ENCODE peak calls at places on chromosomes 5 and 9, in six cellular contexts. O is PC-3, P is left ventricle myocardium inferior, G is testis, X is BE2C, U is PC-9. W is an unnamed sample.

GRCh38 chr5:50325237-50325832 is 115.8 kb downstream of the EMB start:
- DNase-seq in U (no peak), X (no peak), O (peak; percentile 48), P (no peak), G (no peak), W (peak; percentile 39)

GRCh38 chr9:114538241-114538640 is 33.0 kb upstream of the WHRN start:
- DNase-seq in G (peak; percentile 39), O (peak; percentile 15), U (no peak), P (no peak), X (no peak), W (peak; percentile 64)

GRCh38 chr9:93304574-93305496 is 120.9 kb downstream of the WNK2 start:
- DNase-seq in O (peak; percentile 50), G (peak; percentile 88), P (peak; percentile 50), U (peak; percentile 64), X (peak; percentile 76), W (peak; percentile 24)

GRCh38 chr9:89999534-90000370 is 394.9 kb downstream of the GADD45G start:
- DNase-seq in G (peak; percentile 90), O (peak; percentile 35), X (no peak), U (no peak), P (peak; percentile 79), W (peak; percentile 50)

GRCh38 chr5:128315671-128316070 is 222.4 kb downstream of the FBN2 start:
- DNase-seq in O (peak; percentile 16), X (no peak), G (no peak), U (no peak), P (no peak), W (peak; percentile 68)

GRCh38 chr5:140344683-140345423 is 1.6 kb downstream of the HBEGF start:
- DNase-seq in U (peak; percentile 51), X (no peak), P (no peak), G (no peak), O (peak; percentile 83), W (peak; percentile 81)

GRCh38 chr5:96702503-96703383 is 40.6 kb downstream of the CAST start:
- DNase-seq in O (no peak), G (peak; percentile 97), U (peak; percentile 89), P (peak; percentile 96), X (peak; percentile 94), W (peak; percentile 92)

GRCh38 chr9:88694625-88695024 is 159.6 kb downstream of the NXNL2 start:
- DNase-seq in U (no peak), X (no peak), P (peak; percentile 31), O (no peak), G (no peak), W (no peak)

GRCh38 chr5:9498541-9499497 is 47.1 kb downstream of the SEMA5A start:
- DNase-seq in P (no peak), G (no peak), O (peak; percentile 94), X (peak; percentile 23), U (no peak), W (peak; percentile 50)

GRCh38 chr5:107672212-107673105 is 1.7 kb upstream of the EFNA5 start:
- DNase-seq in G (peak; percentile 80), O (peak; percentile 96), P (peak; percentile 73), U (peak; percentile 88), X (peak; percentile 95), W (peak; percentile 97)

GRCh38 chr9:113901196-113901818 is 25.2 kb downstream of the ZNF618 start:
- DNase-seq in X (no peak), P (no peak), G (no peak), U (no peak), O (no peak), W (no peak)

GRCh38 chr9:17280350-17281012 is 145.6 kb downstream of the CNTLN start:
- DNase-seq in G (no peak), O (no peak), U (no peak), X (no peak), P (no peak), W (no peak)

GRCh38 chr5:135279328-135279727 is 119.7 kb downstream of the MACROH2A1 start:
- DNase-seq in G (no peak), X (no peak), P (no peak), O (no peak), U (no peak), W (no peak)

GRCh38 chr5:120240716-120241115 is 223.4 kb upstream of the PRR16 start:
- DNase-seq in P (no peak), U (no peak), G (no peak), X (no peak), O (no peak), W (no peak)

GRCh38 chr5:35125746-35126145 is 78.0 kb upstream of the AGXT2 start:
- DNase-seq in G (no peak), P (no peak), X (no peak), O (no peak), U (no peak), W (no peak)

GRCh38 chr5:133605323-133605722 is 7.0 kb downstream of the FSTL4 start:
- DNase-seq in O (no peak), X (peak; percentile 65), P (no peak), G (no peak), U (no peak), W (no peak)

GRCh38 chr9:81150016-81150625 is 539.2 kb downstream of the TLE1 start:
- DNase-seq in P (no peak), O (peak; percentile 62), G (no peak), X (no peak), U (no peak), W (peak; percentile 5)

GRCh38 chr9:107782381-107782780 is 292.8 kb upstream of the KLF4 start:
- DNase-seq in P (no peak), U (no peak), G (no peak), X (no peak), O (no peak), W (no peak)

GRCh38 chr9:129281506-129282145 is 103.6 kb upstream of the IER5L start:
- DNase-seq in U (no peak), O (no peak), G (peak; percentile 3), P (no peak), X (no peak), W (no peak)

GRCh38 chr5:58294598-58295298 is 165.1 kb downstream of the PLK2 start:
- DNase-seq in O (peak; percentile 57), X (no peak), G (no peak), P (no peak), U (no peak), W (peak; percentile 88)

GRCh38 chr9:122821278-122821952 is 7.0 kb downstream of the PDCL start:
- DNase-seq in O (no peak), U (no peak), P (peak; percentile 27), X (no peak), G (peak; percentile 64), W (no peak)

GRCh38 chr5:95261369-95262175 is 23.3 kb downstream of the MCTP1 start:
- DNase-seq in O (peak; percentile 50), G (peak; percentile 32), X (peak; percentile 17), U (peak; percentile 17), P (no peak), W (peak; percentile 33)

GRCh38 chr5:132227485-132228240 is at the start of gene P4HA2:
- DNase-seq in U (peak; percentile 85), X (peak; percentile 80), O (peak; percentile 79), G (peak; percentile 84), P (peak; percentile 87), W (peak; percentile 61)
- TF ChIP-seq CTCF in U (no peak), X (no peak), O (peak; percentile 16), G (no peak), P (peak; percentile 52), W (peak; percentile 26)

DNA sequence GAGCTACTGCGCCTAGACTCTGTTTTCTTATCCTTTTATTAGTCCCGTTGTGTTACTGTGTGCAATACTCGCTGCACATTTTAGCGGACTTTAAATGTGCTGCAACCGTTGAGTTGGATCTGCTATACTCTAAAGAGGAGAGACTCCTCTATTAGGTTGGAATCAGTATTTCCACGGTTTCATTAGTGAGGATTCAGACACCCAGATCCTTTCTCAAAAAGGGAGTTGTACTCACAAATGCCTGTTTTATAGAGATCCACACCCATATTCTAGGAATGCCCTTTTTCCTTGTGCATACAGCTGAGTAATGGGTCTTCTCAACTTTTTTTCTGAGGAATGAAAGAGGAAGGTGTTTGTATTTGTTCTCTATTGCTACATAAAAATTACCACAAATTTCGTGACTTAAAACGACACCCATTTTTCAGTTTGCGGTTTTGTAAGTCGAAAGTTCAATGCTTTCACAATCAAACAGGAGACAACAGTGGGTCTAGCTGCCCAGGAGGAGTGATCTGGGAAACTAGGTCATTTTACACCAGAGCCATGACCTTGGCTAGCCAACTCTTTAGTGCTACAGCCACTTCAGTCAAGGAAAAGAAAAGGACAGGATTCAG is 52.8 kb upstream of the SLC44A1 start:
- DNase-seq in X (no peak), P (no peak), O (peak; percentile 87), U (peak; percentile 9), G (no peak), W (peak; percentile 46)
- H3K4me3 ChIP-seq in X (no peak overlapping the region), P (no peak overlapping the region), O (peak overlapping the region; percentile 11), U (no peak overlapping the region), G (no peak overlapping the region), W (no peak overlapping the region)

GRCh38 chr5:105504-106080 is 13.6 kb downstream of the PLEKHG4B start:
- DNase-seq in O (no peak), U (no peak), P (no peak), X (no peak), G (no peak), W (no peak)

GRCh38 chr5:104778-105296 is 12.9 kb downstream of the PLEKHG4B start:
- DNase-seq in G (no peak), P (no peak), X (no peak), O (no peak), U (no peak), W (no peak)

GRCh38 chr5:109826-110225 is 17.9 kb downstream of the PLEKHG4B start:
- DNase-seq in P (no peak), X (no peak), U (no peak), O (no peak), G (no peak), W (no peak)

GRCh38 chr5:106587-106986 is 14.6 kb downstream of the PLEKHG4B start:
- DNase-seq in P (no peak), X (no peak), O (no peak), G (no peak), U (no peak), W (no peak)

DNA sequence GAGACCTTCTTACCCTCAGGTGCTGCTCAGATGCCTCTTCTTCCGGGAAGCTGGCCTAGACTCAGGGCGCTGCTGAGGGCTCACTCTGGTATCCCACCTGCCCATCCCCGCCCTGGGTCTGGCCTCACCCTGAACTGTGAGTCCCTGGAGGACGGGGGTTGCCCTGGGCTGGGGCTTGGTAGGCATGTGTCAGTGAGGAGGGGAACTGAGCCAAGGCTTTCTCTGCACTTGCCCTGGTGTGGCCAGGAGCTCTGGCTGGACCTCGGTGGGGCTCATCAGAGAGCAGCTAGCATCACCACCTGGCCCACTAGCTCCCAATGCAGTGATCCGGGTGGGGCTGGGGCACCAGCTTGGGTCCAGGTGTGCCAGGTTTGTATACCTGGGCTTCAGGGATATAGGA is 15.6 kb downstream of the PLEKHG4B start:
- DNase-seq in U (no peak), P (no peak), G (no peak), O (no peak), X (no peak), W (no peak)
- TF ChIP-seq CTCF in U (no peak), P (no peak), G (no peak), O (no peak), X (no peak), W (no peak)

GRCh38 chr9:131274674-131275331 is 1.5 kb downstream of the FAM78A start:
- DNase-seq in G (peak; percentile 82), O (no peak), X (no peak), P (peak; percentile 71), U (no peak), W (no peak)

GRCh38 chr9:131276891-131277672 is 772 bp upstream of the FAM78A start:
- DNase-seq in P (no peak), X (no peak), G (peak; percentile 30), O (no peak), U (no peak), W (no peak)

GRCh38 chr9:131273791-131274673 is 2.3 kb downstream of the FAM78A start:
- DNase-seq in O (no peak), G (no peak), X (no peak), U (no peak), P (no peak), W (no peak)

GRCh38 chr9:131276107-131276888 is at the start of gene FAM78A:
- DNase-seq in G (peak; percentile 59), P (peak; percentile 72), U (no peak), X (peak; percentile 38), O (no peak), W (no peak)

GRCh38 chr9:131275332-131276106 is 791 bp downstream of the FAM78A start:
- DNase-seq in O (no peak), G (peak; percentile 81), U (no peak), P (peak; percentile 73), X (no peak), W (no peak)
- H3K4me3 ChIP-seq in O (no peak overlapping the region), G (peak overlapping the region; percentile 72), U (no peak overlapping the region), P (peak overlapping the region; percentile 96), X (no peak overlapping the region), W (no peak overlapping the region)

W was measured in bronchial epithelial cell.